ENCODE peak calls at places on chromosomes 5 and 9, in six cellular contexts. One of them, this sample, is unnamed. For H3K27me3 and H3K36me3, the result is how much of the 10 kb centered on the place peaks cover.

GRCh38 chr5:10283927-10284635 is 23.6 kb downstream of the CMBL start:
- DNase-seq in heart right ventricle: peak
- DNase-seq in effector memory CD4-positive, alpha-beta T cell: peak
- DNase-seq in adrenal gland: peak
- DNase-seq in cardiac muscle cell: peak
- DNase-seq in endothelial cell of umbilical vein: peak
- DNase-seq in this sample: peak

GRCh38 chr5:157772077-157772613 is 28.6 kb downstream of the LSM11 start:
- DNase-seq in adrenal gland: no peak
- DNase-seq in cardiac muscle cell: no peak
- DNase-seq in heart right ventricle: no peak
- DNase-seq in effector memory CD4-positive, alpha-beta T cell: no peak
- DNase-seq in endothelial cell of umbilical vein: no peak
- DNase-seq in this sample: no peak

GRCh38 chr5:67805666-67806348 is 409.7 kb upstream of the PIK3R1 start:
- DNase-seq in heart right ventricle: no peak
- DNase-seq in cardiac muscle cell: no peak
- DNase-seq in effector memory CD4-positive, alpha-beta T cell: no peak
- DNase-seq in adrenal gland: no peak
- DNase-seq in endothelial cell of umbilical vein: no peak
- DNase-seq in this sample: no peak

GRCh38 chr9:6915635-6916034 is 157.9 kb downstream of the KDM4C start:
- DNase-seq in effector memory CD4-positive, alpha-beta T cell: no peak
- DNase-seq in adrenal gland: no peak
- DNase-seq in heart right ventricle: no peak
- DNase-seq in endothelial cell of umbilical vein: no peak
- DNase-seq in cardiac muscle cell: no peak
- DNase-seq in this sample: no peak

GRCh38 chr9:21316032-21316842 is 11.1 kb upstream of the IFNA5 start:
- DNase-seq in effector memory CD4-positive, alpha-beta T cell: no peak
- DNase-seq in cardiac muscle cell: no peak
- DNase-seq in adrenal gland: no peak
- DNase-seq in endothelial cell of umbilical vein: no peak
- DNase-seq in heart right ventricle: no peak
- DNase-seq in this sample: peak

GRCh38 chr5:66168226-66168625 is 24.1 kb downstream of the SREK1 start:
- DNase-seq in heart right ventricle: no peak
- DNase-seq in endothelial cell of umbilical vein: no peak
- DNase-seq in adrenal gland: no peak
- DNase-seq in effector memory CD4-positive, alpha-beta T cell: no peak
- DNase-seq in cardiac muscle cell: no peak
- DNase-seq in this sample: no peak

GRCh38 chr9:74555015-74555414 is 57.9 kb downstream of the RORB start:
- DNase-seq in endothelial cell of umbilical vein: no peak
- DNase-seq in cardiac muscle cell: no peak
- DNase-seq in adrenal gland: peak
- DNase-seq in effector memory CD4-positive, alpha-beta T cell: no peak
- DNase-seq in heart right ventricle: no peak
- DNase-seq in this sample: no peak

GRCh38 chr5:96703384-96703910 is 41.3 kb downstream of the CAST start:
- DNase-seq in heart right ventricle: no peak
- DNase-seq in cardiac muscle cell: peak
- DNase-seq in endothelial cell of umbilical vein: peak
- DNase-seq in effector memory CD4-positive, alpha-beta T cell: no peak
- DNase-seq in adrenal gland: no peak
- DNase-seq in this sample: no peak

GRCh38 chr5:7592910-7593309 is 197.0 kb downstream of the ADCY2 start:
- DNase-seq in endothelial cell of umbilical vein: no peak
- DNase-seq in heart right ventricle: no peak
- DNase-seq in effector memory CD4-positive, alpha-beta T cell: no peak
- DNase-seq in adrenal gland: no peak
- DNase-seq in cardiac muscle cell: no peak
- DNase-seq in this sample: no peak

GRCh38 chr9:31119882-31120481 is 1264.5 kb upstream of the ACO1 start:
- DNase-seq in heart right ventricle: peak
- DNase-seq in cardiac muscle cell: peak
- DNase-seq in effector memory CD4-positive, alpha-beta T cell: peak
- DNase-seq in adrenal gland: peak
- DNase-seq in endothelial cell of umbilical vein: peak
- DNase-seq in this sample: peak

GRCh38 chr5:321726-322251 is 275 bp downstream of the AHRR start:
- DNase-seq in effector memory CD4-positive, alpha-beta T cell: no peak
- DNase-seq in adrenal gland: no peak
- DNase-seq in endothelial cell of umbilical vein: no peak
- DNase-seq in cardiac muscle cell: no peak
- DNase-seq in heart right ventricle: no peak
- DNase-seq in this sample: no peak

GRCh38 chr5:63247651-63248050 is 669.0 kb downstream of the LRRC70 start:
- DNase-seq in effector memory CD4-positive, alpha-beta T cell: no peak
- DNase-seq in adrenal gland: no peak
- DNase-seq in cardiac muscle cell: no peak
- DNase-seq in endothelial cell of umbilical vein: no peak
- DNase-seq in heart right ventricle: no peak
- DNase-seq in this sample: no peak

GRCh38 chr9:134059661-134060395 is 8.0 kb downstream of the BRD3 start:
- DNase-seq in endothelial cell of umbilical vein: no peak
- DNase-seq in cardiac muscle cell: no peak
- DNase-seq in adrenal gland: peak
- DNase-seq in effector memory CD4-positive, alpha-beta T cell: no peak
- DNase-seq in heart right ventricle: no peak
- DNase-seq in this sample: no peak

GRCh38 chr5:179162351-179163235 is 102.4 kb downstream of the ZNF354C start:
- DNase-seq in adrenal gland: no peak
- DNase-seq in effector memory CD4-positive, alpha-beta T cell: no peak
- DNase-seq in endothelial cell of umbilical vein: no peak
- DNase-seq in cardiac muscle cell: no peak
- DNase-seq in heart right ventricle: no peak
- DNase-seq in this sample: no peak

GRCh38 chr5:1794896-1795290 is 4.7 kb downstream of the MRPL36 start:
- DNase-seq in adrenal gland: no peak
- DNase-seq in effector memory CD4-positive, alpha-beta T cell: no peak
- DNase-seq in cardiac muscle cell: no peak
- DNase-seq in endothelial cell of umbilical vein: no peak
- DNase-seq in heart right ventricle: no peak
- DNase-seq in this sample: no peak

DNA sequence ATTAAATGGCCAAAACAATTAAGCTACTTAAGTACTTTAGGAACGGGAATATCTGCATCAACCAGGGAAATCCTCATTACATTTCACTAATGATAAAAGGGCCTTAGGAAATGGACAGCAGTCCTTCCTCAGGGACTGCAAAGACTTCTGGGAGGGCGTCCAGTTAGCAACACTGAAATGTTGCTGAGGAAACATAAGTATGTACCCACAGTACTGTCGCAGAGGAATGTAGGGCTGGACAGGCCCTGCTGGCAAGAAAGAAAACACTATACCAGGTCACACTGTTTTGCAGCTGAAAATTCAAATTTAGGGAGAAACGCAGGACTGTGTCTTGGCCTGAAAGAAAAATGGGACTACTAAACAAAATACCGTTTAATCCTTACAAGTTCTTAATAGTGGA is 1.3 kb downstream of the C5orf15 start:
- DNase-seq in effector memory CD4-positive, alpha-beta T cell: no peak
- DNase-seq in adrenal gland: peak
- DNase-seq in cardiac muscle cell: peak
- DNase-seq in heart right ventricle: peak
- DNase-seq in endothelial cell of umbilical vein: no peak
- DNase-seq in this sample: no peak
- H3K4me3 ChIP-seq in effector memory CD4-positive, alpha-beta T cell: no peak
- H3K4me3 ChIP-seq in adrenal gland: no peak
- H3K4me3 ChIP-seq in cardiac muscle cell: peak
- H3K4me3 ChIP-seq in heart right ventricle: peak
- H3K4me3 ChIP-seq in endothelial cell of umbilical vein: no peak
- H3K4me3 ChIP-seq in this sample: peak

GRCh38 chr9:79425840-79426239 is 145.9 kb upstream of the TLE4 start:
- DNase-seq in endothelial cell of umbilical vein: no peak
- DNase-seq in effector memory CD4-positive, alpha-beta T cell: no peak
- DNase-seq in heart right ventricle: no peak
- DNase-seq in cardiac muscle cell: no peak
- DNase-seq in adrenal gland: no peak
- DNase-seq in this sample: no peak
- H3K27me3 ChIP-seq in endothelial cell of umbilical vein: under half
- H3K27me3 ChIP-seq in effector memory CD4-positive, alpha-beta T cell: under half
- H3K27me3 ChIP-seq in heart right ventricle: under half
- H3K27me3 ChIP-seq in cardiac muscle cell: under half
- H3K27me3 ChIP-seq in adrenal gland: under half
- H3K27me3 ChIP-seq in this sample: under half

GRCh38 chr9:13128266-13128825 is 151.1 kb downstream of the MPDZ start:
- DNase-seq in endothelial cell of umbilical vein: no peak
- DNase-seq in effector memory CD4-positive, alpha-beta T cell: no peak
- DNase-seq in heart right ventricle: no peak
- DNase-seq in adrenal gland: no peak
- DNase-seq in cardiac muscle cell: peak
- DNase-seq in this sample: peak
- H3K36me3 ChIP-seq in endothelial cell of umbilical vein: under half
- H3K36me3 ChIP-seq in effector memory CD4-positive, alpha-beta T cell: under half
- H3K36me3 ChIP-seq in heart right ventricle: under half
- H3K36me3 ChIP-seq in adrenal gland: under half
- H3K36me3 ChIP-seq in cardiac muscle cell: under half
- H3K36me3 ChIP-seq in this sample: under half

GRCh38 chr5:73814234-73814846 is 188.3 kb downstream of the ARHGEF28 start:
- DNase-seq in effector memory CD4-positive, alpha-beta T cell: no peak
- DNase-seq in adrenal gland: no peak
- DNase-seq in endothelial cell of umbilical vein: no peak
- DNase-seq in heart right ventricle: no peak
- DNase-seq in cardiac muscle cell: no peak
- DNase-seq in this sample: no peak
- H3K4me3 ChIP-seq in effector memory CD4-positive, alpha-beta T cell: no peak
- H3K4me3 ChIP-seq in adrenal gland: no peak
- H3K4me3 ChIP-seq in endothelial cell of umbilical vein: no peak
- H3K4me3 ChIP-seq in heart right ventricle: no peak
- H3K4me3 ChIP-seq in cardiac muscle cell: no peak
- H3K4me3 ChIP-seq in this sample: no peak

DNA sequence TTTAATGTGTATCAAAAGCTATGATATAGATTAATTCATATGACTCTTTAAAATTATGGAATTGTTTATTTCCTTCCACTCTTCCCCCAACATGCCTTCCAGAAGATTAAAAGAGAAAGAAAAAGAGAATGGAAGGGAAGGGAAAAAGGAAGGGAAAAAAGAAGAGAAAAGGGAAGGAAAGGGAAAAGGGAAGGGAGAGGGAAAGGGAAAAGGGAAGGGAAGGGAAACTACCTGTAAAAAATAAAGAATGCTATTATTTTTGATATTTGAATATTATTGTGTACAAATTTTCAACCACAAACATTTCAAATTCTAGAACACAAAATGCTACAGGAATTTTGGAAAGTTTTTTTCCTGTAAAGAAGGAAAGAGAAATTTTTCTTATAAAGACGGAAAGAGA is 281.7 kb downstream of the SLCO4C1 start:
- DNase-seq in effector memory CD4-positive, alpha-beta T cell: no peak
- DNase-seq in adrenal gland: no peak
- DNase-seq in cardiac muscle cell: no peak
- DNase-seq in endothelial cell of umbilical vein: no peak
- DNase-seq in heart right ventricle: no peak
- DNase-seq in this sample: no peak
- H3K27me3 ChIP-seq in effector memory CD4-positive, alpha-beta T cell: under half
- H3K27me3 ChIP-seq in adrenal gland: under half
- H3K27me3 ChIP-seq in cardiac muscle cell: under half
- H3K27me3 ChIP-seq in endothelial cell of umbilical vein: under half
- H3K27me3 ChIP-seq in heart right ventricle: under half
- H3K27me3 ChIP-seq in this sample: under half

This sample was measured in MG63.